ENCODE peak calls at places on chromosomes 4 and X, in five cellular contexts. M is GM23338, C is sigmoid colon, U is esophagus muscularis mucosa, T is transverse colon. Y is an unnamed sample.

GRCh38 chr4:186693159-186693815 is 30.4 kb downstream of the FAT1 start:
- DNase-seq in M (no peak), C (peak), U (no peak), T (peak), Y (no peak)

GRCh38 chr4:40579983-40580382 is 49.7 kb downstream of the RBM47 start:
- DNase-seq in M (no peak), C (no peak), U (no peak), T (no peak), Y (no peak)

GRCh38 chrX:39904816-39905474 is 192.8 kb downstream of the BCOR start:
- DNase-seq in M (no peak), C (no peak), U (no peak), T (no peak), Y (no peak)

GRCh38 chr4:44368413-44369167 is 80.0 kb downstream of the KCTD8 start:
- DNase-seq in M (no peak), C (no peak), U (no peak), T (no peak), Y (no peak)

GRCh38 chr4:73727685-73728084 is 12.7 kb upstream of the CXCL8 start:
- DNase-seq in M (no peak), C (no peak), U (no peak), T (no peak), Y (no peak)

GRCh38 chr4:156705291-156705690 is 266.3 kb downstream of the PDGFC start:
- DNase-seq in M (no peak), C (no peak), U (no peak), T (no peak), Y (no peak)

GRCh38 chr4:121025540-121025939 is 46.8 kb downstream of the NDNF start:
- DNase-seq in M (no peak), C (no peak), U (no peak), T (no peak), Y (no peak)

GRCh38 chr4:139022835-139023234 is 7.3 kb downstream of the NOCT start:
- DNase-seq in M (no peak), C (no peak), U (no peak), T (no peak), Y (no peak)

GRCh38 chr4:182231080-182231479 is 12.1 kb upstream of the TENM3 start:
- DNase-seq in M (no peak), C (no peak), U (no peak), T (no peak), Y (no peak)

GRCh38 chrX:110746014-110746413 is 49.6 kb downstream of the CHRDL1 start:
- DNase-seq in M (no peak), C (no peak), U (no peak), T (no peak), Y (no peak)

GRCh38 chr4:46956451-46956850 is 36.9 kb downstream of the GABRA4 start:
- DNase-seq in M (no peak), C (no peak), U (no peak), T (no peak), Y (no peak)

GRCh38 chr4:5710962-5711478 is at the start of gene EVC:
- DNase-seq in M (peak), C (peak), U (peak), T (peak), Y (peak)

GRCh38 chr4:176272799-176273198 is 3.8 kb upstream of the ASB5 start:
- DNase-seq in M (no peak), C (no peak), U (peak), T (no peak), Y (no peak)

GRCh38 chr4:142582340-142582739 is 263.8 kb downstream of the INPP4B start:
- DNase-seq in M (no peak), C (no peak), U (no peak), T (no peak), Y (no peak)

GRCh38 chrX:10254746-10255145 is 98.0 kb downstream of the CLCN4 start:
- DNase-seq in M (peak), C (no peak), U (no peak), T (no peak), Y (peak)

GRCh38 chrX:22220941-22221340 is 51.8 kb upstream of the CBLL2 start:
- DNase-seq in M (no peak), C (no peak), U (no peak), T (no peak), Y (no peak)

GRCh38 chr4:96056346-96056934 is 216.5 kb downstream of the PDHA2 start:
- DNase-seq in M (no peak), C (no peak), U (no peak), T (no peak), Y (no peak)

GRCh38 chr4:705278-706082 is at the start of gene PCGF3:
- DNase-seq in M (peak), C (peak), U (peak), T (peak), Y (peak)

GRCh38 chr4:121266982-121267381 is 102.9 kb upstream of the TNIP3 start:
- DNase-seq in M (no peak), C (no peak), U (no peak), T (no peak), Y (no peak)

GRCh38 chrX:139203681-139204575 is 326.6 kb upstream of the F9 start:
- DNase-seq in M (peak), C (no peak), U (no peak), T (no peak), Y (peak)

GRCh38 chr4:125703443-125703842 is 388.7 kb downstream of the FAT4 start:
- DNase-seq in M (no peak), C (no peak), U (no peak), T (no peak), Y (no peak)

GRCh38 chr4:70915048-70915815 is 13.1 kb downstream of the MOB1B start:
- DNase-seq in M (no peak), C (no peak), U (no peak), T (no peak), Y (no peak)

GRCh38 chr4:7328913-7329638 is 105.7 kb downstream of the PSAPL1 start:
- DNase-seq in M (no peak), C (no peak), U (no peak), T (no peak), Y (no peak)

GRCh38 chr4:48250343-48250742 is 19.3 kb downstream of the TEC start:
- DNase-seq in M (no peak), C (no peak), U (no peak), T (no peak), Y (no peak)

GRCh38 chr4:151992755-151993154 is 231.9 kb upstream of the GATB start:
- DNase-seq in M (peak), C (no peak), U (no peak), T (no peak), Y (no peak)

DNA sequence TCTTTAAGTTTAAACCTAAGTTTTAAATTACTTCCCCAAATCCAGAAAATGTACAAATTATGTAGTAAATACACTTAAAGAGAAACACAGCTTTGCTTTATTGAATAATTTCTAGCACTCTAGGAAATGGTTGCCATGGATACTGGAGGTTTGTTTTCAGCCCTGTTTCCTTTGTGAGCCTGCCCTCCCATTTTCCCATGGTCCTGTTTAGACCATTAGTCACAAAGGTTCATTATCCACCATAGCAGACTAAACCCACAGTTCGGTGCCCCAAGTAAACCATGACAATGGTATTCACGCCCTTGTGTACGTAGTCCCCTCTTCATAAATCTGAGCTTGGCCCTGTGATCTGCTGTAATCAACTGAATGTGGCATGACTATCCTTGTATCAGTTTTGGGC is 300.6 kb downstream of the LDB2 start:
- DNase-seq in M (peak), C (no peak), U (no peak), T (no peak), Y (no peak)
- TF ChIP-seq POLR2AphosphoS5 in M (no peak), C (no peak), U (no peak), T (no peak), Y (no peak)

GRCh38 chr4:90536408-90536807 is 409.2 kb downstream of the CCSER1 start:
- DNase-seq in M (no peak), C (no peak), U (no peak), T (no peak), Y (no peak)

GRCh38 chr4:90540536-90540935 is 413.3 kb downstream of the CCSER1 start:
- DNase-seq in M (no peak), C (no peak), U (no peak), T (no peak), Y (no peak)

GRCh38 chr4:90542216-90542615 is 415.0 kb downstream of the CCSER1 start:
- DNase-seq in M (no peak), C (no peak), U (no peak), T (no peak), Y (no peak)

DNA sequence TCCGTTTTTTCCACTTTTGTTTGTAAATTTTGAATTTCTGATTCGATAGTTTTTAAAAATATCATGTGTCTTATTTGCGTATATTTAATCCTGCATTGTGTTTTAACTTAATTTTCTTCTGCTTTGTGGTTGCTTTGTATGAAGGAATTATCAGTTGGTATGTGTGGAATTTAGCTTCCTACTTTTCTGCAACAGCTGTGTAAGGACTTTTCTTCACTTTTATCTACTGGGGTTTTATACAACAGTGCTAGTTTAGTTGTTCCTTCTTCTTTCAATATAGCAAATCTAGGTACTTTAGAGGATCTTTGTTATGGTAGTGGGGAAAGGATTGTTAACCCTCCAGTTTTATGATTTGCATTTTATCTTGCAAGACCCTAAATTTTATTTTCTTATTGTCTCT is 410.3 kb downstream of the CCSER1 start:
- DNase-seq in M (peak), C (no peak), U (no peak), T (no peak), Y (no peak)
- H3K27ac ChIP-seq in M (peak), C (no peak), U (no peak), T (no peak), Y (no peak)

DNA sequence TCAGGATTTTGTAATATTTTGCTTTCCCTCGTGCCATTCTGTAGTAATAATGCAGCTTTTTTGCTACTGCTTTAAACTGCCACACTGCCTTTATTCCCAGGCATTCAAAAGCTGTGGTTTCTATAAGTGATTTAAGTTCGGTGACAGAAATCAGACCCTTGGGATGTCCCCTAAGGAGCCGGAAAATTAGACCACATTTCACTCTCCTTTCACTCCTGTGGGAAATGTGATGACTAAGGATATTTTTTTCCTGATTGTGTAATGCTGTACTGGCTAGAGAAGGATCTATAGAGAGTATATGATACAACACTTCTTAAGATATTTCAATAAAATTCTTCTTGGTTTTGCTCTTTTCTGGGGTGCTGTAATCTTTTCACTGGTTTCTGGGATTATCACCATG is 24.4 kb downstream of the UGT2A3 start:
- DNase-seq in M (no peak), C (no peak), U (no peak), T (no peak), Y (no peak)
- TF ChIP-seq POLR2AphosphoS5 in M (no peak), C (no peak), U (no peak), T (no peak), Y (no peak)

DNA sequence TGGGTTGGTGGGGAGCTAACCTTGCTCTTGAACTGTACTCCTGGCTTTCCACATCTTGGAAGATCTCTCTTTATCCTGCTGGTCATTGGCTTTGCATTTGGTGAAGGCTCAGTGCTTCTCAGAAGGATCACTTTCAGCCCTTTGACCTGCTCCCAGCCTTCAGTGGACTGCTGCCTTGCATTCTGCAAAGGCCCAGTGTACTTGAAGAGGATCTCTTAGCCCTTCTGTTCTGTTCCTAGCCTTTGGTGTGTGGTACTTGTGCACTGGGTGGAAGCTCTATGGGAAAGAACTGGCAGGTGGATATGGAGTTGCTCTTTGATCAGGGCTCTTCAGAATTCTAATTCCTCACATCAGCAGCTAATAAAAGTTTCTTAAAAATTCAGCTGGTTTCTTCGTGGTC is 46.5 kb downstream of the FGF2 start:
- DNase-seq in M (no peak), C (no peak), U (no peak), T (no peak), Y (no peak)
- H3K27ac ChIP-seq in M (peak), C (no peak), U (no peak), T (no peak), Y (no peak)

GRCh38 chr4:82901129-82901718 is 689 bp downstream of the THAP9 start:
- DNase-seq in M (no peak), C (no peak), U (no peak), T (no peak), Y (no peak)
- TF ChIP-seq POLR2AphosphoS5 in M (no peak), C (no peak), U (peak), T (no peak), Y (peak)

GRCh38 chrX:43971966-43972961 is 926 bp downstream of the NDP start:
- DNase-seq in M (no peak), C (no peak), U (no peak), T (no peak), Y (no peak)
- H3K27ac ChIP-seq in M (no peak), C (no peak), U (no peak), T (no peak), Y (no peak)

GRCh38 chr4:51844157-51845054 is 1.5 kb downstream of the DCUN1D4 start:
- DNase-seq in M (peak), C (peak), U (peak), T (peak), Y (peak)
- TF ChIP-seq POLR2AphosphoS5 in M (peak), C (peak), U (peak), T (peak), Y (peak)

DNA sequence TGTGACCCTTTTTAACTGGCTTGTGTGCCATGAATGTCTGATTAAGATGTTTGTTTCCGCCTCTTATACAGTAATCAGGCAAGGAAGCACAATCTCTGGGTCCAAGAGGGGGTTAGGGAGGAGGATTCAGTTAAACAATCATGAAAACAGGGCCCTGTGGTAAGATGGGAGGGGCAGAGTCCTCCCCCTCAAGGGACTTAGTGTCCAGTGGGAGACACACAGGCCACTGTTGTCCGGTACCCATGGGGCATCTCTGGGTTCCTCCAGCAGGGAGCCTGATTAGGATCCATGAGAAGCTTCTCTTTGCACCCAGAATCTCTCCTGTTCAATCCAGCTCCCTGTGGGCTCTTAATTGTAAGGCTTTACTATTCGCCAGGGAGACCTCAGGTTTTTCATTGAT is 225.2 kb downstream of the PTTG2 start:
- DNase-seq in M (no peak), C (no peak), U (no peak), T (no peak), Y (no peak)
- H3K27ac ChIP-seq in M (no peak), C (no peak), U (no peak), T (no peak), Y (no peak)

GRCh38 chrX:107117993-107118321 is 665 bp downstream of the RBM41 start:
- DNase-seq in M (no peak), C (no peak), U (no peak), T (no peak), Y (no peak)

GRCh38 chrX:107123750-107124149 is 5.1 kb upstream of the RBM41 start:
- DNase-seq in M (no peak), C (no peak), U (no peak), T (no peak), Y (no peak)

GRCh38 chrX:107119281-107119680 is 659 bp upstream of the RBM41 start:
- DNase-seq in M (no peak), C (no peak), U (no peak), T (no peak), Y (no peak)

GRCh38 chrX:107118322-107119147 is at the start of gene RBM41:
- DNase-seq in M (peak), C (peak), U (peak), T (peak), Y (peak)
- TF ChIP-seq POLR2AphosphoS5 in M (no peak), C (peak), U (peak), T (peak), Y (peak)

DNA sequence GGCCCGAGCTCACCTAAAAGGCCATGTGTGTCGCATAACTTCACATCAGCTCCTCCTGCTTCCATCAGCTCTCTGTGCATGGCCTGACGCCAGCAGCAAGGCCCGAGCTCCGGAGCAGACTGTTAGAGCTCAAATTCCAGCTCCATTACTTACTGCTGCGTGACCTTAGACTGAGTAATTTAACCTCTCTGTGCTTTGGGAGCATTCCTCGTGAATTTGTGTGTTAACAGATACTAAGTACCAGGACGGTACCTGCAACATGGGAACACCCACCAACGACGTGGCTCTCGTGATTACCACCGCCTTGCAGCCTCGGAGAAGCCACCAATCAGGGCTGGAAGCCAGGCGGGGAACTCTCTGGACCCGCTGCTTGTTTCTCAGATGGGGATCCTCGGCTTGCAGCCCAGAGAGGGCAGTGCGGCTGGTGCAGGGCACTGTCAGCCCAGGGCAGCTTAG is 12.9 kb downstream of the LETM1 start:
- DNase-seq in M (no peak), C (no peak), U (no peak), T (no peak), Y (no peak)
- H3K27ac ChIP-seq in M (no peak), C (no peak), U (no peak), T (no peak), Y (no peak)

Y was measured in prostate gland.